ENCODE peak calls at places on chromosomes 4 and X, in four cellular contexts. W is H1; V is stimulated activated CD8-positive, alpha-beta memory T cell treated with anti-CD3 and anti-CD28 coated beads, Interleukin-4, amount 100 ng/mL, for 1 hour; L is amniotic epithelial cell. S is an unnamed sample.

GRCh38 chrX:124573458-124573857 is 227.1 kb downstream of the SH2D1A start:
- DNase-seq in W (no peak), V (no peak), L (peak; percentile 92), S (no peak)

GRCh38 chrX:103780701-103781402 is 4.2 kb downstream of the PLP1 start:
- DNase-seq in W (no peak), L (no peak), V (no peak), S (no peak)

GRCh38 chrX:111199505-111199904 is 70.8 kb downstream of the CAPN6 start:
- DNase-seq in W (no peak), V (no peak), L (no peak), S (no peak)

GRCh38 chr4:6109842-6110560 is 90.3 kb downstream of the JAKMIP1 start:
- DNase-seq in W (peak; percentile 82), V (no peak), L (no peak), S (peak; percentile 74)

GRCh38 chr4:170037481-170037880 is 11.3 kb upstream of the MFAP3L start:
- DNase-seq in W (no peak), L (no peak), V (no peak), S (no peak)

GRCh38 chr4:24643774-24644520 is 59.6 kb upstream of the DHX15 start:
- DNase-seq in W (no peak), V (no peak), L (no peak), S (no peak)

GRCh38 chr4:84492290-84492689 is 6.8 kb downstream of the NKX6-1 start:
- DNase-seq in L (no peak), V (no peak), W (no peak), S (no peak)

GRCh38 chr4:11525085-11525484 is 96.4 kb upstream of the HS3ST1 start:
- DNase-seq in L (peak; percentile 50), V (no peak), W (no peak), S (no peak)

GRCh38 chr4:127505203-127505602 is 127.6 kb upstream of the INTU start:
- DNase-seq in W (no peak), V (no peak), L (peak; percentile 84), S (no peak)

GRCh38 chrX:149131780-149132179 is 373.3 kb downstream of the IDS start:
- DNase-seq in V (no peak), W (no peak), L (peak; percentile 7), S (no peak)

GRCh38 chr4:21884615-21885014 is 64.0 kb downstream of the KCNIP4 start:
- DNase-seq in L (no peak), V (no peak), W (no peak), S (no peak)

GRCh38 chr4:123777297-123777859 is 380.8 kb downstream of the SPRY1 start:
- DNase-seq in V (no peak), L (no peak), W (no peak), S (no peak)

GRCh38 chr4:2891294-2891693 is 47.6 kb downstream of the ADD1 start:
- DNase-seq in W (no peak), L (peak; percentile 84), V (no peak), S (no peak)

GRCh38 chrX:118348186-118348810 is 2.4 kb downstream of the WDR44 start:
- DNase-seq in W (no peak), L (no peak), V (no peak), S (peak; percentile 5)

GRCh38 chr4:130639871-130640270 is 1543.9 kb downstream of the C4orf33 start:
- DNase-seq in W (no peak), L (no peak), V (no peak), S (no peak)